ENCODE peak calls at places on chromosomes 6 and 20, in five cellular contexts. T is tibial artery, Y is fibroblast of lung, U is lung, H is body of pancreas. O is an unnamed sample. For H3K4me1, the result is how much of the 10 kb centered on the place peaks cover.

GRCh38 chr6:147506704-147507114 is 1.8 kb upstream of the SAMD5 start:
- DNase-seq in T (peak), Y (peak), U (peak), H (peak), O (no peak)

GRCh38 chr6:142685852-142686718 is 258.9 kb downstream of the HIVEP2 start:
- DNase-seq in T (no peak), Y (no peak), U (no peak), H (no peak), O (no peak)

GRCh38 chr6:28693751-28694443 is 168.2 kb downstream of the GPX5 start:
- DNase-seq in T (no peak), Y (no peak), U (no peak), H (no peak), O (no peak)

GRCh38 chr6:143196525-143197225 is 136.0 kb downstream of the AIG1 start:
- DNase-seq in T (no peak), Y (no peak), U (no peak), H (no peak), O (no peak)

GRCh38 chr6:31738048-31738979 is 1.5 kb upstream of the MSH5 start:
- DNase-seq in T (no peak), Y (peak), U (no peak), H (peak), O (peak)

GRCh38 chr6:142592876-142593275 is 291.1 kb downstream of the ADGRG6 start:
- DNase-seq in T (no peak), Y (no peak), U (no peak), H (no peak), O (no peak)

GRCh38 chr20:35515949-35516645 is 13.4 kb downstream of the C20orf173 start:
- DNase-seq in T (no peak), Y (peak), U (no peak), H (no peak), O (peak)

GRCh38 chr6:76124010-76124409 is 51.5 kb upstream of the IMPG1 start:
- DNase-seq in T (no peak), Y (no peak), U (no peak), H (peak), O (no peak)

GRCh38 chr6:33279257-33279695 is 2.4 kb downstream of the B3GALT4 start:
- DNase-seq in T (no peak), Y (no peak), U (no peak), H (peak), O (no peak)

GRCh38 chr6:119280586-119281163 is 68.9 kb downstream of the MAN1A1 start:
- DNase-seq in T (no peak), Y (peak), U (no peak), H (no peak), O (no peak)

GRCh38 chr6:111087106-111087835 is at the start of gene SLC16A10:
- DNase-seq in T (peak), Y (no peak), U (peak), H (peak), O (no peak)

GRCh38 chr6:103874575-103874974 is 985.1 kb downstream of the HACE1 start:
- DNase-seq in T (no peak), Y (no peak), U (no peak), H (no peak), O (no peak)

GRCh38 chr6:108648186-108648585 is 87.5 kb downstream of the FOXO3 start:
- DNase-seq in T (no peak), Y (no peak), U (no peak), H (no peak), O (no peak)

GRCh38 chr6:1853761-1854160 is 244.0 kb downstream of the FOXC1 start:
- DNase-seq in T (no peak), Y (no peak), U (no peak), H (no peak), O (no peak)
- H3K4me1 ChIP-seq in T (under half), Y (under half), U (under half), H (under half), O (under half)

DNA sequence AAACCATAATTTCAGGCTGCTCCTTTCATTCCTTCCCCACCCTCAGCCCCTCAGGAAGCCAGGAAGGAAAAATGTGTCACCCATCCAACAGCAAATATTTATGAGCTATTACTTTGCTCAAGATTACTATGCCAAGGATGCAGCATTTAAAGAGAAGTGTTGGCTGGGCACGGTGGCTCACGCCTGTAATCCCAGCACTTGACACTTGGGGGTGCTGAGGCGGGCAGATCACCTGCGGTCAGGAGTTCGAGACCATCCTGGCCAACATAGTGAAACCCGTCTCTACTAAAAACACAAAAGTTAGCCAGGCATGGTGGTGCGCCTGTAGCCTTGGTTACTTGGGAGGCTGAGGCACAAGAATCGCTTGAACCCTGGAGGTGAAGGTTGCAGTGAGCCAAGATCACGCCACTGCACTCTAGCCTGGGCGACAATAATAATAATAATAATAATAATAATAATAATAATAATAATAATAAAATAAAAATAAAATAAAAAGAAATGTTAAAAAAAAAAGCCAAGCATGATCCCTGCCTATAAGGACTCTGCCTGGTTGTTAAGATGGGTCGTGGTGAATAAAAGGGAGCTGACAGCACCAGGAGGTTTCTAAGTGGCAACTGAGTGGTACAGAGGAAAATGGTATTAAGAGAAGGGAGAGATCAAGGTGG is 20.5 kb upstream of the TIAM2 start:
- DNase-seq in T (no peak), Y (no peak), U (no peak), H (no peak), O (no peak)
- TF ChIP-seq CTCF in T (no peak), Y (no peak), U (no peak), H (no peak), O (peak)

GRCh38 chr6:137904822-137905617 is 38.0 kb downstream of the TNFAIP3 start:
- DNase-seq in T (no peak), Y (no peak), U (no peak), H (peak), O (no peak)

GRCh38 chr6:137901454-137901853 is 34.4 kb downstream of the TNFAIP3 start:
- DNase-seq in T (no peak), Y (no peak), U (no peak), H (peak), O (no peak)

GRCh38 chr6:137902721-137903120 is 35.7 kb downstream of the TNFAIP3 start:
- DNase-seq in T (no peak), Y (no peak), U (no peak), H (no peak), O (no peak)

GRCh38 chr6:137903933-137904821 is 37.1 kb downstream of the TNFAIP3 start:
- DNase-seq in T (no peak), Y (no peak), U (no peak), H (no peak), O (peak)

GRCh38 chr6:137903274-137903932 is 36.3 kb downstream of the TNFAIP3 start:
- DNase-seq in T (no peak), Y (no peak), U (no peak), H (no peak), O (no peak)
- H3K27ac ChIP-seq in T (no peak), Y (no peak), U (no peak), H (peak), O (no peak)

DNA sequence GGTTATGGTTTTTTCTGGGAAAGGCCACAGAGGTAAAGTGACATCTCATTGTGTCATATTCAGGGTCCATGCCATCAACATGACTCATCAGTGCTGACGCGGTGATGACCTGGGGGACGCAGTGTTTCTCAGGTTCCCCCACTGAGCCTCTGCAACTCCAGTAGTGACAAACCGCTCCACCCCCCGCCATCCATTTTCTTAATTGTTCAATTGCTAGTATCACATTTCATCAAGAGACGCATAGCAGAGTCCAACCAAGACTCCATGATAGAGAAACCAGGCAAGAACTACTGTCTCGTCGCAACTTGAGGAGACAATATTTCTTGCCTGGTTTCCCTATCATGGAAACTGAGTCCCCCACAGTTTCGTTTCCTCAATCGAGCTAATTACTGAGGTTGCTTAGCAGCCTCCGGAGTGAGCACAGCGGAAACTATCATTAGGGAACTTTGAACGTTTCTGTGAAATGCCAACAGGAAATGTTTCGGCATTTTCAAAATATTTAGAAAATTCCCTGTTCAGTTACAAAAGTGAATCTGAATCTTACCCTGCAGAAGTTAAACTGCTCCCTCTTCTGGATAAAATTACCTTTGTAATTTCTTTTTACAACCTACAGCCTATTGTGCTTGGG is 12.2 kb upstream of the SERPINB1 start:
- DNase-seq in T (no peak), Y (peak), U (no peak), H (peak), O (peak)
- H3K4me1 ChIP-seq in T (under half), Y (under half), U (under half), H (under half), O (under half)

GRCh38 chr6:88982720-88983119 is 19.3 kb upstream of the RNGTT start:
- DNase-seq in T (peak), Y (peak), U (no peak), H (peak), O (peak)

GRCh38 chr6:88985901-88986300 is 22.5 kb upstream of the RNGTT start:
- DNase-seq in T (no peak), Y (no peak), U (no peak), H (no peak), O (no peak)

GRCh38 chr6:88987922-88988321 is 24.5 kb upstream of the RNGTT start:
- DNase-seq in T (no peak), Y (no peak), U (no peak), H (no peak), O (no peak)

GRCh38 chr6:88984152-88984551 is 20.7 kb upstream of the RNGTT start:
- DNase-seq in T (no peak), Y (no peak), U (no peak), H (no peak), O (no peak)

DNA sequence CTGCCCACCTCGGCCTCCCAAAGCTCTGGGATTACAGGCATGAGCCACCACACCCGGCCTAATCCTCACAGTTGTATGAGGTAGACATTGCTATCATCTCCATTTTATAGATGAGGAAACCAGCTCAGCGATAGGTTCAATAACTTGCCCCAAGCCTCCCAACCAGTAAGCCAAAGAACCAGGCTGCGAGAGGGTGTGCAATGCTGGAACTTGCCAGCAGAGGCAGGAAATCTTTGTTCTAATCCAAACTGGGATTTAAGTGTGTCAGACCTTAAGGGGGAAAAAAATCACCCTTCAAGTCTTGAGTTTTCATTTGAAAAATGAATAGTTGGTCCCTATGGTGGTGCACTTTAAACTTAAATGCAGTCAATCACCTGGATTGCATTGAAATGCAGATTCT is 20.1 kb upstream of the RNGTT start:
- DNase-seq in T (no peak), Y (peak), U (no peak), H (peak), O (no peak)
- TF ChIP-seq CTCF in T (peak), Y (peak), U (peak), H (peak), O (peak)

GRCh38 chr6:17858576-17858975 is 128.9 kb downstream of the KIF13A start:
- DNase-seq in T (no peak), Y (no peak), U (peak), H (no peak), O (no peak)
- H3K27ac ChIP-seq in T (no peak), Y (no peak), U (peak), H (no peak), O (no peak)

DNA sequence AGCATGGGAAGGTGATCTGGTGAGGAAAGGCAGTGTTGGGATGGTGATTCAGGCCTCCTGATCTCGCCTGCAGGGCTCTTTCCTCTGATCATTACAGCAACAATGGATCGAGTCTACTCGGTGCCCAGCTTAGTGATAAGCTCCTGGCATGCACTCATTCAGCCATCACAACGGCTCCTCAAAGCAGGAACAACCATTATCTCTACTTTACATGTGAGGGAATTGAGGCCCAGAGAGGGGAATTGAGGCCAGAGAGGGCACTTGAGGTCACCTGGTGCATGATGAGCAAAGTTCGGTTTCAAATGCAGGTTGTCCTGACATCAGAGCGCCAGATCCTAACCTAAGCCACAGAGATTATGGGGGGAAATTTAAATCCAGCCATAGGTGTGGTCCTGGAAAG is 42.0 kb upstream of the BPIFA2 start:
- DNase-seq in T (no peak), Y (no peak), U (no peak), H (peak), O (no peak)
- H3K4me1 ChIP-seq in T (under half), Y (under half), U (under half), H (half or more), O (under half)